ENCODE peak calls at places on chromosomes 4 and X, in four cellular contexts. J, H, O and M are unnamed samples. For H3K4me1, the result is how much of the 10 kb centered on the place peaks cover.

GRCh38 chrX:87572911-87573310 is 55.3 kb downstream of the KLHL4 start:
- DNase-seq in J (no peak), H (no peak), O (no peak), M (no peak)

GRCh38 chrX:37348237-37349130 is 680 bp upstream of the PRRG1 start:
- DNase-seq in J (no peak), H (no peak), O (no peak), M (no peak)

GRCh38 chrX:111519215-111519614 is 7.8 kb downstream of the SERTM2 start:
- DNase-seq in J (no peak), H (peak), O (no peak), M (no peak)

GRCh38 chrX:115561605-115562491 is 874 bp downstream of the PLS3 start:
- DNase-seq in J (no peak), H (peak), O (peak), M (no peak)

GRCh38 chr4:100461796-100462195 is 56.0 kb downstream of the EMCN start:
- DNase-seq in J (no peak), H (no peak), O (no peak), M (no peak)

GRCh38 chr4:82623284-82623683 is 61.5 kb upstream of the TMEM150C start:
- DNase-seq in J (no peak), H (no peak), O (no peak), M (no peak)

GRCh38 chr4:104429150-104429741 is 65.4 kb downstream of the CXXC4 start:
- DNase-seq in J (no peak), H (no peak), O (no peak), M (no peak)

GRCh38 chr4:80709082-80709869 is 321.2 kb upstream of the BMP3 start:
- DNase-seq in J (no peak), H (no peak), O (no peak), M (no peak)

GRCh38 chrX:134459683-134460004 is 321 bp upstream of the HPRT1 start:
- DNase-seq in J (no peak), H (no peak), O (no peak), M (no peak)

GRCh38 chrX:7205037-7205577 is 57.2 kb upstream of the PUDP start:
- DNase-seq in J (no peak), H (no peak), O (no peak), M (no peak)

GRCh38 chrX:135086197-135086854 is 34.0 kb downstream of the ETDB start:
- DNase-seq in J (peak), H (peak), O (no peak), M (no peak)

GRCh38 chrX:107716045-107716684 is 59.4 kb downstream of the TSC22D3 start:
- DNase-seq in J (no peak), H (peak), O (no peak), M (no peak)

GRCh38 chrX:24858004-24858746 is 157.6 kb downstream of the ARX start:
- DNase-seq in J (no peak), H (no peak), O (no peak), M (no peak)
- TF ChIP-seq POLR2A in J (no peak), H (no peak), O (no peak), M (no peak)

DNA sequence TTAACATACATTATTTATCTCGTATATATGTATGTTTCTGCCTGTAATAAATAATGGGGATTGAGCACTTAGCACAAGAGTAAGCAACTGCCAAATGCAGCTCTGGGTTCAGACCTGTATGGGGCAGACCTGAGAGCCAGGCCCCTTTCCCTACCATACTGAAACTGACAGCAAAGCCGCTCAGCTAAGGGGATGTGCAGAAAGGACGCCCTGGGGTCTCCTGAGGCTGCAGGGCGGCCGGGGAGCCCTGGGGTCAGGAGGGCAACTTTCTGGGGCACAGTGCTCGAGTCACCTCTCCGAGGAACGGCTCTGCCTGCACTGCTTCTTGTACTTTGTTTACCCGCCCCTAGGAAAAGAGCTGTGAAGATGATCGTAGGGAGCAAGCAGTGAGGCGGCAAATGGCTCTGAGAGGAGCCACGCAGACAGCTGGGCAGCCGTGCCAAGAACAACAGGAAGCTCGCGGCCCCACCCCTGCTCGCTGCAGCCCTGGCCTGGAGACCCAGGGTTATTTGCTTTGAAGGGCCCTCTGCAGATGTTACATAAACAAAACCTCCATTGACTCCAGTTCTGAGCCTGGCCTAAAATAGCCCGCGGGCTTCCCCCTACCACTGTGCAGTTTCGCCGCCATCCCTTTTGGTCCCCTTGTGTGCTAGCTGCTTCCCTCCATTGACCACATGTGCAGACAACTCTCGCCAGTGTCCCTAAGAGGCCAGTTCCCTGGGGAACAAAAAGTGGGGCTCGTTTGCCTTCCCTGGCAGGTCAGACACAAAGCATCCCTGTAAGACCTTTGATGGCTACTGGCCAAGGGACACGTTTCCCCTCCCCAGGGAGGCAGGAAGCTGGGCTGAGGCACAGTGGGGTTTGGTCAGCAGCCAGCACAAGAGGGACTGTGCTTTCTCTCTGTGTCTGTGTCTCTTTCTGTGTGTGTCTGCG is 111.3 kb upstream of the LNX1 start:
- DNase-seq in J (no peak), H (peak), O (peak), M (peak)
- TF ChIP-seq POLR2AphosphoS5 in J (no peak), H (no peak), O (no peak), M (peak)

GRCh38 chr4:168715889-168716288 is 219.0 kb downstream of the PALLD start:
- DNase-seq in J (no peak), H (no peak), O (no peak), M (no peak)
- H3K4me1 ChIP-seq in J (under half), H (under half), O (half or more), M (under half)

DNA sequence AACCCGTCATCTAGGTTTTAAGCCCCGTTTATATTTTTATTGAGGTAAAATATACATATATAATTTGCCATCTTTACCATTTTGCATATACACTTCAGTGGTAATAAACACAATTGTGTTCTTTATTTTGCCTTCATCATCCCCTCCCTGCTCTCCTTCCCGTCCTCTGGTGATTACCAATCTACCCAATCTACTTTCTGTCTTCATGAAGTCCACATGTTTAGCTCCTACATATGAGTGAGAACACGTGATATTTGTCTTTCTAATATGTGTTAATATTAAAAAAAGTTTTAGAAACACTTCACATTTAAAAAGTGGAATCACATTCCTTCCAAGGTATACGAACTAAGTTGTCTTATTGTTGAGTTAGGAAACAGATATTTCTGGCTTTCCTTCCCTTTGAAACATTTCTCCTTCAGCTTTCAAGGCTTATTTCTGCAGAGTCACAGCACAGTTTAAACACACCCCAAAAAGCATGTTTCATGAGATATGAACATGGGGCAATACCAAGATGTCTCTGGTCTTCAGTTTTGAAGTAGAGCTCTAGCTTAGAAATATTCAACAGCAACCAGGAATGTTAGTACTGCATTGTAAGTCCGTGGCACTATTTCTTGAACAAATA is 35.9 kb downstream of the GYPA start:
- DNase-seq in J (no peak), H (no peak), O (no peak), M (no peak)
- TF ChIP-seq POLR2A in J (no peak), H (no peak), O (no peak), M (no peak)

GRCh38 chrX:13252726-13253125 is 67.1 kb downstream of the ATXN3L start:
- DNase-seq in J (no peak), H (no peak), O (no peak), M (no peak)

GRCh38 chrX:13254076-13254785 is 65.6 kb downstream of the ATXN3L start:
- DNase-seq in J (no peak), H (peak), O (no peak), M (no peak)

GRCh38 chrX:13253223-13253622 is 66.6 kb downstream of the ATXN3L start:
- DNase-seq in J (no peak), H (no peak), O (no peak), M (no peak)

GRCh38 chrX:13248867-13249521 is 70.9 kb downstream of the ATXN3L start:
- DNase-seq in J (no peak), H (no peak), O (no peak), M (no peak)

GRCh38 chrX:13250831-13251612 is 68.8 kb downstream of the ATXN3L start:
- DNase-seq in J (no peak), H (no peak), O (peak), M (no peak)
- TF ChIP-seq POLR2AphosphoS5 in J (no peak), H (no peak), O (no peak), M (no peak)

GRCh38 chr4:30461218-30461617 is 259.0 kb upstream of the PCDH7 start:
- DNase-seq in J (no peak), H (no peak), O (no peak), M (no peak)

GRCh38 chr4:30460818-30461217 is 259.4 kb upstream of the PCDH7 start:
- DNase-seq in J (no peak), H (no peak), O (no peak), M (no peak)
- H3K4me1 ChIP-seq in J (under half), H (under half), O (under half), M (under half)